ENCODE peak calls at places on chromosomes 7 and 10, in six cellular contexts. One of them, this sample, is unnamed.
A peak's percentile ranks its signal among the peaks of the same experiment; 100 is the strongest.

GRCh38 chr10:21599582-21599981 is 65.5 kb downstream of the MLLT10 start:
- DNase-seq in SW 1271: no peak
- DNase-seq in mesenchymal stem cell: no peak
- DNase-seq in activated naive CD4-positive, alpha-beta T cell: no peak
- DNase-seq in prostate gland: no peak
- DNase-seq in mesothelial cell of epicardium: no peak
- DNase-seq in this sample: no peak

GRCh38 chr7:134706468-134706867 is 59.8 kb downstream of the BPGM start:
- DNase-seq in SW 1271: no peak
- DNase-seq in mesenchymal stem cell: no peak
- DNase-seq in activated naive CD4-positive, alpha-beta T cell: no peak
- DNase-seq in prostate gland: no peak
- DNase-seq in mesothelial cell of epicardium: no peak
- DNase-seq in this sample: no peak

GRCh38 chr10:69567920-69568319 is 5.3 kb downstream of the NEUROG3 start:
- DNase-seq in SW 1271: no peak
- DNase-seq in mesenchymal stem cell: peak; percentile 68
- DNase-seq in activated naive CD4-positive, alpha-beta T cell: no peak
- DNase-seq in prostate gland: no peak
- DNase-seq in mesothelial cell of epicardium: peak; percentile 50
- DNase-seq in this sample: no peak

GRCh38 chr7:154795014-154795413 is 207.9 kb downstream of the PAXIP1 start:
- DNase-seq in SW 1271: no peak
- DNase-seq in mesenchymal stem cell: no peak
- DNase-seq in activated naive CD4-positive, alpha-beta T cell: no peak
- DNase-seq in prostate gland: no peak
- DNase-seq in mesothelial cell of epicardium: no peak
- DNase-seq in this sample: no peak

GRCh38 chr7:112995091-112995824 is 91.4 kb downstream of the GPR85 start:
- DNase-seq in SW 1271: no peak
- DNase-seq in mesenchymal stem cell: peak; percentile 49
- DNase-seq in activated naive CD4-positive, alpha-beta T cell: no peak
- DNase-seq in prostate gland: no peak
- DNase-seq in mesothelial cell of epicardium: no peak
- DNase-seq in this sample: no peak

GRCh38 chr10:72846225-72846624 is 47.3 kb upstream of the OIT3 start:
- DNase-seq in SW 1271: peak; percentile 4
- DNase-seq in mesenchymal stem cell: peak; percentile 64
- DNase-seq in activated naive CD4-positive, alpha-beta T cell: no peak
- DNase-seq in prostate gland: no peak
- DNase-seq in mesothelial cell of epicardium: no peak
- DNase-seq in this sample: no peak

GRCh38 chr10:62108768-62109430 is 159.7 kb downstream of the RTKN2 start:
- DNase-seq in SW 1271: no peak
- DNase-seq in mesenchymal stem cell: no peak
- DNase-seq in activated naive CD4-positive, alpha-beta T cell: no peak
- DNase-seq in prostate gland: no peak
- DNase-seq in mesothelial cell of epicardium: no peak
- DNase-seq in this sample: no peak

GRCh38 chr7:24948739-24949138 is 31.2 kb downstream of the OSBPL3 start:
- DNase-seq in SW 1271: no peak
- DNase-seq in mesenchymal stem cell: peak; percentile 48
- DNase-seq in activated naive CD4-positive, alpha-beta T cell: no peak
- DNase-seq in prostate gland: no peak
- DNase-seq in mesothelial cell of epicardium: no peak
- DNase-seq in this sample: no peak

GRCh38 chr10:855671-856070 is 75.8 kb downstream of the LARP4B start:
- DNase-seq in SW 1271: no peak
- DNase-seq in mesenchymal stem cell: no peak
- DNase-seq in activated naive CD4-positive, alpha-beta T cell: no peak
- DNase-seq in prostate gland: no peak
- DNase-seq in mesothelial cell of epicardium: no peak
- DNase-seq in this sample: no peak

GRCh38 chr10:83932245-83932644 is 207.1 kb upstream of the GHITM start:
- DNase-seq in SW 1271: no peak
- DNase-seq in mesenchymal stem cell: no peak
- DNase-seq in activated naive CD4-positive, alpha-beta T cell: no peak
- DNase-seq in prostate gland: no peak
- DNase-seq in mesothelial cell of epicardium: no peak
- DNase-seq in this sample: no peak

GRCh38 chr10:8275911-8276310 is 221.4 kb downstream of the GATA3 start:
- DNase-seq in SW 1271: no peak
- DNase-seq in mesenchymal stem cell: no peak
- DNase-seq in activated naive CD4-positive, alpha-beta T cell: no peak
- DNase-seq in prostate gland: no peak
- DNase-seq in mesothelial cell of epicardium: no peak
- DNase-seq in this sample: no peak

GRCh38 chr10:29783211-29783947 is 148.6 kb upstream of the SVIL start:
- DNase-seq in SW 1271: no peak
- DNase-seq in mesenchymal stem cell: peak; percentile 63
- DNase-seq in activated naive CD4-positive, alpha-beta T cell: no peak
- DNase-seq in prostate gland: no peak
- DNase-seq in mesothelial cell of epicardium: no peak
- DNase-seq in this sample: no peak

GRCh38 chr10:78973901-78974408 is 94.8 kb upstream of the ZMIZ1 start:
- DNase-seq in SW 1271: no peak
- DNase-seq in mesenchymal stem cell: no peak
- DNase-seq in activated naive CD4-positive, alpha-beta T cell: peak; percentile 42
- DNase-seq in prostate gland: peak; percentile 81
- DNase-seq in mesothelial cell of epicardium: peak; percentile 45
- DNase-seq in this sample: peak; percentile 73

GRCh38 chr10:24363070-24363469 is 154.1 kb downstream of the KIAA1217 start:
- DNase-seq in SW 1271: no peak
- DNase-seq in mesenchymal stem cell: peak; percentile 15
- DNase-seq in activated naive CD4-positive, alpha-beta T cell: no peak
- DNase-seq in prostate gland: no peak
- DNase-seq in mesothelial cell of epicardium: no peak
- DNase-seq in this sample: no peak

This sample was measured in dorsolateral prefrontal cortex.